ENCODE peak calls at places on chromosome 6, in ten cellular contexts. K is HepG2, L is heart right ventricle, T is NCI-H1417, R is Calu3, F is immature natural killer cell, Y is HFF-Myc, Z is nephron progenitor cell, M is OCI-LY7, H is astrocyte of the spinal cord. V is an unnamed sample.

GRCh38 chr6:14533446-14533845 is 415.9 kb downstream of the CD83 start:
- DNase-seq in K (no peak), L (no peak), T (peak), R (no peak), F (no peak), Y (no peak), Z (no peak), M (no peak), H (no peak), V (no peak)

GRCh38 chr6:3453410-3453809 is 3.4 kb downstream of the SLC22A23 start:
- DNase-seq in K (no peak), L (no peak), T (peak), R (no peak), F (no peak), Y (no peak), Z (no peak), M (no peak), H (no peak), V (no peak)

GRCh38 chr6:160069050-160069454 is 52.6 kb upstream of the SLC22A1 start:
- DNase-seq in K (no peak), L (no peak), T (no peak), R (no peak), F (peak), Y (no peak), Z (no peak), M (peak), H (no peak), V (no peak)

GRCh38 chr6:106220485-106220884 is 105.1 kb downstream of the ATG5 start:
- DNase-seq in K (no peak), L (no peak), T (no peak), R (no peak), F (no peak), Y (no peak), Z (no peak), M (no peak), H (no peak), V (no peak)

GRCh38 chr6:32298632-32299336 is 72.9 kb downstream of the TSBP1 start:
- DNase-seq in K (peak), L (no peak), T (no peak), R (no peak), F (no peak), Y (no peak), Z (no peak), M (no peak), H (no peak), V (no peak)

GRCh38 chr6:37473364-37474095 is 26.2 kb downstream of the CCDC167 start:
- DNase-seq in K (no peak), L (peak), T (peak), R (no peak), F (no peak), Y (no peak), Z (no peak), M (no peak), H (peak), V (peak)

GRCh38 chr6:42742116-42742894 is 3.6 kb downstream of the TBCC start:
- DNase-seq in K (no peak), L (no peak), T (peak), R (no peak), F (no peak), Y (no peak), Z (no peak), M (peak), H (peak), V (peak)

GRCh38 chr6:2986722-2987196 is 12.9 kb upstream of the NQO2 start:
- DNase-seq in K (no peak), L (no peak), T (peak), R (no peak), F (no peak), Y (peak), Z (no peak), M (no peak), H (peak), V (no peak)

GRCh38 chr6:145273136-145273535 is 462.2 kb downstream of the EPM2A start:
- DNase-seq in K (no peak), L (no peak), T (no peak), R (no peak), F (no peak), Y (no peak), Z (no peak), M (no peak), H (no peak), V (no peak)

GRCh38 chr6:153043719-153044118 is 41.2 kb upstream of the MTRF1L start:
- DNase-seq in K (no peak), L (no peak), T (peak), R (no peak), F (no peak), Y (no peak), Z (no peak), M (no peak), H (no peak), V (no peak)

GRCh38 chr6:217048-217659 is 75.1 kb upstream of the DUSP22 start:
- DNase-seq in K (peak), L (no peak), T (no peak), R (peak), F (no peak), Y (no peak), Z (peak), M (peak), H (no peak), V (no peak)

GRCh38 chr6:169813969-169814368 is 62.5 kb downstream of the ERMARD start:
- DNase-seq in K (no peak), L (no peak), T (no peak), R (no peak), F (no peak), Y (no peak), Z (no peak), M (no peak), H (no peak), V (no peak)

GRCh38 chr6:86355271-86355670 is 582.1 kb upstream of the HTR1E start:
- DNase-seq in K (no peak), L (no peak), T (no peak), R (peak), F (no peak), Y (no peak), Z (no peak), M (no peak), H (no peak), V (no peak)

GRCh38 chr6:49541936-49542335 is 8.5 kb upstream of the C6orf141 start:
- DNase-seq in K (no peak), L (no peak), T (peak), R (no peak), F (no peak), Y (no peak), Z (no peak), M (no peak), H (no peak), V (no peak)

GRCh38 chr6:38100380-38100779 is 280.9 kb downstream of the ZFAND3 start:
- DNase-seq in K (no peak), L (no peak), T (no peak), R (no peak), F (no peak), Y (no peak), Z (no peak), M (no peak), H (no peak), V (no peak)

GRCh38 chr6:41586564-41586963 is 40.4 kb downstream of the FOXP4 start:
- DNase-seq in K (no peak), L (no peak), T (peak), R (no peak), F (no peak), Y (no peak), Z (no peak), M (no peak), H (no peak), V (no peak)

GRCh38 chr6:122063090-122063489 is 336.4 kb upstream of the HSF2 start:
- DNase-seq in K (no peak), L (no peak), T (peak), R (no peak), F (no peak), Y (no peak), Z (no peak), M (no peak), H (no peak), V (no peak)

GRCh38 chr6:1689141-1689540 is 79.4 kb downstream of the FOXC1 start:
- DNase-seq in K (no peak), L (no peak), T (no peak), R (no peak), F (no peak), Y (no peak), Z (no peak), M (no peak), H (no peak), V (no peak)

GRCh38 chr6:119902681-119903080 is 553.1 kb upstream of the MAN1A1 start:
- DNase-seq in K (no peak), L (no peak), T (no peak), R (no peak), F (no peak), Y (no peak), Z (no peak), M (no peak), H (no peak), V (no peak)

GRCh38 chr6:36120979-36121706 is 9.2 kb upstream of the MAPK13 start:
- DNase-seq in K (no peak), L (no peak), T (peak), R (peak), F (peak), Y (no peak), Z (no peak), M (peak), H (no peak), V (peak)

GRCh38 chr6:36746251-36746650 is 48.6 kb downstream of the RAB44 start:
- DNase-seq in K (no peak), L (no peak), T (no peak), R (no peak), F (no peak), Y (no peak), Z (no peak), M (no peak), H (no peak), V (no peak)

GRCh38 chr6:43171284-43172126 is 436 bp downstream of the SRF start:
- DNase-seq in K (no peak), L (no peak), T (no peak), R (no peak), F (no peak), Y (no peak), Z (peak), M (peak), H (no peak), V (peak)

GRCh38 chr6:74606488-74607135 is 599.2 kb downstream of the COL12A1 start:
- DNase-seq in K (no peak), L (no peak), T (no peak), R (peak), F (no peak), Y (peak), Z (no peak), M (no peak), H (peak), V (peak)

GRCh38 chr6:17086469-17086868 is 15.4 kb upstream of the STMND1 start:
- DNase-seq in K (peak), L (peak), T (peak), R (peak), F (peak), Y (peak), Z (peak), M (peak), H (peak), V (peak)

GRCh38 chr6:139148557-139149220 is 13.8 kb downstream of the HECA start:
- DNase-seq in K (no peak), L (no peak), T (no peak), R (no peak), F (no peak), Y (no peak), Z (no peak), M (no peak), H (no peak), V (no peak)

GRCh38 chr6:3849681-3850450 is 693 bp downstream of the FAM50B start:
- DNase-seq in K (no peak), L (no peak), T (peak), R (no peak), F (no peak), Y (no peak), Z (no peak), M (no peak), H (peak), V (peak)

GRCh38 chr6:143125455-143125854 is 64.8 kb downstream of the AIG1 start:
- DNase-seq in K (no peak), L (no peak), T (peak), R (no peak), F (no peak), Y (no peak), Z (no peak), M (no peak), H (peak), V (no peak)

GRCh38 chr6:159074120-159074684 is 29.4 kb upstream of the TAGAP start:
- DNase-seq in K (no peak), L (no peak), T (peak), R (peak), F (no peak), Y (no peak), Z (no peak), M (peak), H (peak), V (peak)

GRCh38 chr6:148470606-148471299 is 128.1 kb downstream of the SASH1 start:
- DNase-seq in K (no peak), L (no peak), T (no peak), R (no peak), F (no peak), Y (no peak), Z (no peak), M (no peak), H (peak), V (no peak)

GRCh38 chr6:149813351-149813750 is 50.8 kb downstream of the LRP11 start:
- DNase-seq in K (no peak), L (no peak), T (no peak), R (no peak), F (no peak), Y (no peak), Z (no peak), M (no peak), H (no peak), V (no peak)

GRCh38 chr6:15882915-15883314 is 220.1 kb upstream of the DTNBP1 start:
- DNase-seq in K (no peak), L (no peak), T (no peak), R (no peak), F (no peak), Y (no peak), Z (no peak), M (no peak), H (no peak), V (peak)

GRCh38 chr6:3359973-3360726 is 96.7 kb downstream of the SLC22A23 start:
- DNase-seq in K (no peak), L (no peak), T (no peak), R (no peak), F (no peak), Y (no peak), Z (no peak), M (no peak), H (no peak), V (no peak)

GRCh38 chr6:38307730-38308129 is 332.0 kb downstream of the BTBD9 start:
- DNase-seq in K (no peak), L (no peak), T (no peak), R (no peak), F (no peak), Y (no peak), Z (no peak), M (peak), H (no peak), V (no peak)

GRCh38 chr6:56156643-56157042 is 90.7 kb downstream of the COL21A1 start:
- DNase-seq in K (peak), L (no peak), T (no peak), R (peak), F (no peak), Y (no peak), Z (no peak), M (no peak), H (no peak), V (peak)

GRCh38 chr6:30793521-30794194 is 49.3 kb upstream of the IER3 start:
- DNase-seq in K (peak), L (no peak), T (no peak), R (no peak), F (peak), Y (no peak), Z (no peak), M (no peak), H (peak), V (peak)

GRCh38 chr6:27280064-27280539 is 32.0 kb downstream of the POM121L2 start:
- DNase-seq in K (peak), L (no peak), T (peak), R (peak), F (no peak), Y (no peak), Z (peak), M (no peak), H (peak), V (peak)

GRCh38 chr6:63572733-63573139 is 456 bp downstream of the LOC128125822 start:
- DNase-seq in K (no peak), L (no peak), T (no peak), R (no peak), F (no peak), Y (no peak), Z (no peak), M (no peak), H (no peak), V (no peak)

GRCh38 chr6:27096834-27097511 is 150.5 kb upstream of the PRSS16 start:
- DNase-seq in K (no peak), L (no peak), T (no peak), R (peak), F (no peak), Y (peak), Z (peak), M (no peak), H (peak), V (peak)

GRCh38 chr6:125753218-125753936 is 3.9 kb downstream of the HEY2 start:
- DNase-seq in K (peak), L (no peak), T (peak), R (no peak), F (peak), Y (no peak), Z (no peak), M (peak), H (peak), V (peak)

V was measured in endothelial cell of umbilical vein.